ENCODE peak calls at places on chromosomes 13 and 19, in eight cellular contexts. P, O, Y, E, D, X, A and I are unnamed samples.
A peak's percentile ranks its signal among the peaks of the same experiment; 100 is the strongest.

GRCh38 chr13:24365191-24365590 is 55.8 kb downstream of the C1QTNF9 start:
- DNase-seq in P (no peak), O (no peak), Y (no peak), E (no peak), D (no peak), X (no peak), A (no peak), I (no peak)

GRCh38 chr19:57825501-57825900 is 4.6 kb upstream of the ZNF587B start:
- DNase-seq in P (no peak), O (no peak), Y (no peak), E (no peak), D (no peak), X (no peak), A (no peak), I (no peak)

GRCh38 chr13:49441846-49442245 is 2.0 kb downstream of the CAB39L start:
- DNase-seq in P (no peak), O (no peak), Y (no peak), E (peak; percentile 12), D (no peak), X (no peak), A (no peak), I (no peak)

GRCh38 chr19:10805758-10806247 is 30.2 kb downstream of the TMED1 start:
- DNase-seq in P (no peak), O (no peak), Y (no peak), E (no peak), D (no peak), X (no peak), A (no peak), I (peak; percentile 92)

GRCh38 chr19:38736413-38737280 is 7.6 kb downstream of the CAPN12 start:
- DNase-seq in P (peak; percentile 75), O (no peak), Y (peak; percentile 81), E (peak; percentile 69), D (peak; percentile 59), X (peak; percentile 52), A (peak; percentile 78), I (peak; percentile 86)

GRCh38 chr19:16660763-16661479 is at the start of gene TMEM38A:
- DNase-seq in P (peak; percentile 66), O (no peak), Y (peak; percentile 69), E (peak; percentile 58), D (peak; percentile 19), X (peak; percentile 54), A (peak; percentile 28), I (peak; percentile 77)

GRCh38 chr13:40681341-40682051 is 15.1 kb upstream of the FOXO1 start:
- DNase-seq in P (no peak), O (no peak), Y (no peak), E (no peak), D (no peak), X (no peak), A (no peak), I (no peak)

GRCh38 chr13:113991191-113991669 is 17.4 kb upstream of the C13orf46 start:
- DNase-seq in P (peak; percentile 4), O (peak; percentile 17), Y (no peak), E (no peak), D (no peak), X (no peak), A (no peak), I (no peak)

GRCh38 chr13:30371649-30372265 is 50.5 kb upstream of the UBE2L5 start:
- DNase-seq in P (peak; percentile 55), O (no peak), Y (no peak), E (peak; percentile 42), D (no peak), X (peak; percentile 86), A (peak; percentile 37), I (no peak)

GRCh38 chr13:21463424-21463823 is 4.3 kb upstream of the ZDHHC20 start:
- DNase-seq in P (no peak), O (no peak), Y (no peak), E (no peak), D (no peak), X (no peak), A (no peak), I (no peak)

GRCh38 chr13:59229401-59229800 is 934.3 kb downstream of the DIAPH3 start:
- DNase-seq in P (no peak), O (no peak), Y (no peak), E (no peak), D (no peak), X (no peak), A (no peak), I (no peak)

GRCh38 chr13:75838366-75839017 is 202.4 kb downstream of the LMO7 start:
- DNase-seq in P (no peak), O (peak; percentile 2), Y (no peak), E (no peak), D (no peak), X (peak; percentile 22), A (no peak), I (no peak)

GRCh38 chr13:86725105-86725504 is 925.9 kb upstream of the SLITRK6 start:
- DNase-seq in P (no peak), O (peak; percentile 10), Y (no peak), E (no peak), D (no peak), X (no peak), A (no peak), I (peak; percentile 58)